ENCODE peak calls at places on chromosomes 4 and X, in five cellular contexts. One of them, this sample, is unnamed.

GRCh38 chr4:67871867-67872266 is 11.9 kb downstream of the TMPRSS11D start:
- DNase-seq in pons: peak; percentile 41
- DNase-seq in WTC11: no peak
- DNase-seq in coronary artery: no peak
- DNase-seq in ELR: peak; percentile 72
- DNase-seq in this sample: peak; percentile 6

GRCh38 chrX:112078606-112079005 is 4.0 kb downstream of the TRPC5 start:
- DNase-seq in pons: no peak
- DNase-seq in WTC11: no peak
- DNase-seq in coronary artery: no peak
- DNase-seq in ELR: no peak
- DNase-seq in this sample: no peak

GRCh38 chrX:40076750-40077149 is 21.0 kb downstream of the BCOR start:
- DNase-seq in pons: no peak
- DNase-seq in WTC11: no peak
- DNase-seq in coronary artery: no peak
- DNase-seq in ELR: no peak
- DNase-seq in this sample: no peak

GRCh38 chrX:63934791-63935190 is 149.8 kb upstream of the ARHGEF9 start:
- DNase-seq in pons: no peak
- DNase-seq in WTC11: peak; percentile 12
- DNase-seq in coronary artery: no peak
- DNase-seq in ELR: no peak
- DNase-seq in this sample: peak; percentile 16

GRCh38 chr4:1081689-1082040 is 31.7 kb downstream of the RNF212 start:
- DNase-seq in pons: no peak
- DNase-seq in WTC11: no peak
- DNase-seq in coronary artery: no peak
- DNase-seq in ELR: peak; percentile 60
- DNase-seq in this sample: no peak

GRCh38 chr4:22019676-22020075 is 71.1 kb upstream of the KCNIP4 start:
- DNase-seq in pons: no peak
- DNase-seq in WTC11: no peak
- DNase-seq in coronary artery: no peak
- DNase-seq in ELR: peak; percentile 6
- DNase-seq in this sample: no peak

GRCh38 chrX:29580560-29580959 is 634.8 kb upstream of the MAGEB2 start:
- DNase-seq in pons: no peak
- DNase-seq in WTC11: no peak
- DNase-seq in coronary artery: no peak
- DNase-seq in ELR: no peak
- DNase-seq in this sample: no peak

GRCh38 chr4:139764686-139765085 is 99.1 kb downstream of the MGST2 start:
- DNase-seq in pons: no peak
- DNase-seq in WTC11: no peak
- DNase-seq in coronary artery: no peak
- DNase-seq in ELR: no peak
- DNase-seq in this sample: peak; percentile 55

GRCh38 chrX:136204571-136204970 is 46.6 kb downstream of the MAP7D3 start:
- DNase-seq in pons: no peak
- DNase-seq in WTC11: no peak
- DNase-seq in coronary artery: no peak
- DNase-seq in ELR: peak; percentile 65
- DNase-seq in this sample: no peak

GRCh38 chrX:20527458-20528099 is 260.9 kb upstream of the RPS6KA3 start:
- DNase-seq in pons: peak; percentile 53
- DNase-seq in WTC11: no peak
- DNase-seq in coronary artery: no peak
- DNase-seq in ELR: peak; percentile 54
- DNase-seq in this sample: peak; percentile 45

GRCh38 chr4:80045831-80046230 is 27.2 kb downstream of the ANTXR2 start:
- DNase-seq in pons: no peak
- DNase-seq in WTC11: no peak
- DNase-seq in coronary artery: no peak
- DNase-seq in ELR: no peak
- DNase-seq in this sample: no peak

GRCh38 chr4:37978509-37978908 is 18.3 kb downstream of the PTTG2 start:
- DNase-seq in pons: no peak
- DNase-seq in WTC11: no peak
- DNase-seq in coronary artery: no peak
- DNase-seq in ELR: peak; percentile 50
- DNase-seq in this sample: no peak

GRCh38 chrX:55695227-55696018 is 22.1 kb upstream of the RRAGB start:
- DNase-seq in pons: no peak
- DNase-seq in WTC11: no peak
- DNase-seq in coronary artery: no peak
- DNase-seq in ELR: no peak
- DNase-seq in this sample: no peak

GRCh38 chr4:181258569-181258968 is 984.6 kb upstream of the TENM3 start:
- DNase-seq in pons: peak; percentile 5
- DNase-seq in WTC11: no peak
- DNase-seq in coronary artery: no peak
- DNase-seq in ELR: no peak
- DNase-seq in this sample: no peak

GRCh38 chr4:9762823-9763475 is 18.5 kb upstream of the DRD5 start:
- DNase-seq in pons: peak; percentile 92
- DNase-seq in WTC11: peak; percentile 58
- DNase-seq in coronary artery: no peak
- DNase-seq in ELR: peak; percentile 36
- DNase-seq in this sample: peak; percentile 17

GRCh38 chr4:159400782-159401712 is 298.2 kb downstream of the RAPGEF2 start:
- DNase-seq in pons: no peak
- DNase-seq in WTC11: no peak
- DNase-seq in coronary artery: no peak
- DNase-seq in ELR: peak; percentile 45
- DNase-seq in this sample: no peak

GRCh38 chrX:33339219-33339618 is 127.9 kb upstream of the DMD start:
- DNase-seq in pons: peak; percentile 52
- DNase-seq in WTC11: no peak
- DNase-seq in coronary artery: no peak
- DNase-seq in ELR: no peak
- DNase-seq in this sample: no peak

GRCh38 chr4:138308421-138308820 is 66.3 kb upstream of the SLC7A11 start:
- DNase-seq in pons: no peak
- DNase-seq in WTC11: no peak
- DNase-seq in coronary artery: no peak
- DNase-seq in ELR: peak; percentile 89
- DNase-seq in this sample: no peak

GRCh38 chrX:98795636-98796035 is 1614.4 kb downstream of the PCDH19 start:
- DNase-seq in pons: no peak
- DNase-seq in WTC11: no peak
- DNase-seq in coronary artery: no peak
- DNase-seq in ELR: no peak
- DNase-seq in this sample: no peak

GRCh38 chrX:119638725-119639471 is 32.7 kb upstream of the NKRF start:
- DNase-seq in pons: no peak
- DNase-seq in WTC11: no peak
- DNase-seq in coronary artery: no peak
- DNase-seq in ELR: no peak
- DNase-seq in this sample: no peak

GRCh38 chr4:89929425-89930272 is 35.0 kb downstream of the MMRN1 start:
- DNase-seq in pons: no peak
- DNase-seq in WTC11: no peak
- DNase-seq in coronary artery: no peak
- DNase-seq in ELR: peak; percentile 7
- DNase-seq in this sample: no peak

GRCh38 chrX:120302434-120302833 is 8.8 kb downstream of the TMEM255A start:
- DNase-seq in pons: no peak
- DNase-seq in WTC11: peak; percentile 10
- DNase-seq in coronary artery: no peak
- DNase-seq in ELR: no peak
- DNase-seq in this sample: no peak

GRCh38 chr4:107989162-107989536 is 540 bp upstream of the HADH start:
- DNase-seq in pons: no peak
- DNase-seq in WTC11: no peak
- DNase-seq in coronary artery: no peak
- DNase-seq in ELR: no peak
- DNase-seq in this sample: no peak

GRCh38 chr4:25484243-25484721 is 107.2 kb downstream of the ANAPC4 start:
- DNase-seq in pons: no peak
- DNase-seq in WTC11: no peak
- DNase-seq in coronary artery: no peak
- DNase-seq in ELR: peak; percentile 47
- DNase-seq in this sample: no peak

GRCh38 chr4:169436734-169437133 is 166.0 kb upstream of the SH3RF1 start:
- DNase-seq in pons: no peak
- DNase-seq in WTC11: no peak
- DNase-seq in coronary artery: no peak
- DNase-seq in ELR: no peak
- DNase-seq in this sample: no peak

GRCh38 chr4:51884606-51885005 is 41.7 kb downstream of the DCUN1D4 start:
- DNase-seq in pons: no peak
- DNase-seq in WTC11: no peak
- DNase-seq in coronary artery: no peak
- DNase-seq in ELR: no peak
- DNase-seq in this sample: no peak

This sample was measured in cerebellum.